ENCODE peak calls at places on chromosomes 5 and 9, in seven cellular contexts. S is EH; C is COLO829; K is CD8-positive, alpha-beta T cell; F is AG08396; V is omental fat pad; N is tibial artery. X is an unnamed sample.

GRCh38 chr9:4073371-4073770 is 226.5 kb downstream of the GLIS3 start:
- DNase-seq in S (no peak), C (no peak), K (no peak), F (no peak), V (no peak), N (no peak), X (no peak)

GRCh38 chr5:108749130-108749861 is 1.6 kb downstream of the FER start:
- DNase-seq in S (peak), C (no peak), K (peak), F (peak), V (no peak), N (peak), X (peak)

GRCh38 chr5:154446183-154447073 is 631 bp downstream of the SAP30L start:
- DNase-seq in S (peak), C (no peak), K (peak), F (peak), V (peak), N (peak), X (peak)

GRCh38 chr5:33611882-33612281 is 171.1 kb downstream of the TARS1 start:
- DNase-seq in S (peak), C (no peak), K (no peak), F (peak), V (no peak), N (no peak), X (no peak)

GRCh38 chr5:79047199-79047598 is 22.3 kb downstream of the DMGDH start:
- DNase-seq in S (no peak), C (no peak), K (no peak), F (no peak), V (no peak), N (no peak), X (no peak)

GRCh38 chr5:142767178-142767577 is 3.0 kb upstream of the ARHGAP26 start:
- DNase-seq in S (no peak), C (no peak), K (no peak), F (no peak), V (no peak), N (no peak), X (no peak)

GRCh38 chr9:86454701-86455402 is 100.6 kb upstream of the TUT7 start:
- DNase-seq in S (peak), C (peak), K (no peak), F (no peak), V (no peak), N (no peak), X (no peak)

GRCh38 chr9:128062856-128063831 is 4.0 kb downstream of the NAIF1 start:
- DNase-seq in S (no peak), C (no peak), K (no peak), F (no peak), V (no peak), N (no peak), X (no peak)

GRCh38 chr5:168413062-168413461 is 73.2 kb upstream of the RARS1 start:
- DNase-seq in S (no peak), C (no peak), K (no peak), F (no peak), V (no peak), N (no peak), X (no peak)

GRCh38 chr9:695252-695651 is 146.2 kb upstream of the DMRT1 start:
- DNase-seq in S (no peak), C (no peak), K (no peak), F (no peak), V (no peak), N (no peak), X (no peak)

GRCh38 chr5:96125335-96125891 is 163.8 kb upstream of the ELL2 start:
- DNase-seq in S (peak), C (no peak), K (no peak), F (no peak), V (no peak), N (no peak), X (no peak)

GRCh38 chr9:133031496-133031911 is 707 bp downstream of the GTF3C5 start:
- DNase-seq in S (no peak), C (no peak), K (no peak), F (no peak), V (no peak), N (no peak), X (no peak)

GRCh38 chr5:134438641-134439621 is 27.2 kb upstream of the CDKN2AIPNL start:
- DNase-seq in S (peak), C (no peak), K (no peak), F (peak), V (no peak), N (peak), X (peak)

GRCh38 chr5:89117131-89117644 is 234.2 kb upstream of the MEF2C start:
- DNase-seq in S (no peak), C (no peak), K (no peak), F (no peak), V (no peak), N (no peak), X (peak)

GRCh38 chr9:128193469-128194096 is 2.2 kb upstream of the CIZ1 start:
- DNase-seq in S (no peak), C (no peak), K (no peak), F (no peak), V (no peak), N (no peak), X (no peak)

GRCh38 chr9:967436-967835 is 9.0 kb upstream of the DMRT3 start:
- DNase-seq in S (no peak), C (no peak), K (no peak), F (no peak), V (no peak), N (no peak), X (no peak)

GRCh38 chr5:8912106-8912505 is 633.8 kb downstream of the SEMA5A start:
- DNase-seq in S (peak), C (no peak), K (no peak), F (no peak), V (no peak), N (no peak), X (no peak)

GRCh38 chr5:73031839-73032238 is 76.0 kb downstream of the FCHO2 start:
- DNase-seq in S (peak), C (no peak), K (no peak), F (peak), V (no peak), N (no peak), X (peak)

GRCh38 chr9:78291240-78291915 is 5.5 kb upstream of the PSAT1 start:
- DNase-seq in S (no peak), C (no peak), K (no peak), F (no peak), V (no peak), N (no peak), X (no peak)

X was measured in hepatocyte.